ENCODE peak calls at places on chromosomes 5 and 9, in four cellular contexts. T is GM13976, Q is testis, S is tibial artery. E is an unnamed sample.

GRCh38 chr5:154485850-154486426 is 7.9 kb upstream of the HAND1 start:
- DNase-seq in S (no peak), T (no peak), Q (no peak), E (no peak)

GRCh38 chr9:91849694-91850093 is 100.3 kb downstream of the ROR2 start:
- DNase-seq in T (no peak), Q (no peak), S (no peak), E (no peak)

GRCh38 chr5:37121465-37121864 is 127.7 kb downstream of the CPLANE1 start:
- DNase-seq in S (no peak), T (no peak), Q (no peak), E (no peak)

GRCh38 chr5:154534457-154535050 is 56.5 kb upstream of the HAND1 start:
- DNase-seq in S (no peak), Q (no peak), T (no peak), E (no peak)

GRCh38 chr9:95110956-95111525 is 206.5 kb downstream of the FANCC start:
- DNase-seq in S (no peak), T (no peak), Q (no peak), E (no peak)

GRCh38 chr9:71816782-71817549 is 48.7 kb upstream of the CEMIP2 start:
- DNase-seq in T (no peak), S (no peak), Q (no peak), E (no peak)

GRCh38 chr5:61659221-61659696 is 327.2 kb downstream of the ZSWIM6 start:
- DNase-seq in T (no peak), S (no peak), Q (no peak), E (no peak)

GRCh38 chr5:92371171-92371888 is 988.2 kb upstream of the ARRDC3 start:
- DNase-seq in Q (no peak), T (no peak), S (no peak), E (no peak)

GRCh38 chr5:763397-763796 is 21.1 kb downstream of the ZDHHC11B start:
- DNase-seq in T (peak), S (no peak), Q (no peak), E (peak)

GRCh38 chr5:24272735-24273134 is 372.0 kb downstream of the CDH10 start:
- DNase-seq in S (no peak), Q (no peak), T (no peak), E (no peak)

GRCh38 chr5:138352722-138353549 is 451 bp downstream of the KDM3B start:
- DNase-seq in Q (peak), T (peak), S (peak), E (peak)

GRCh38 chr9:116355153-116355827 is 201.7 kb downstream of the PAPPA start:
- DNase-seq in Q (peak), S (no peak), T (no peak), E (no peak)

GRCh38 chr9:5185220-5185840 is at the start of gene INSL6:
- DNase-seq in T (no peak), Q (peak), S (no peak), E (no peak)

GRCh38 chr5:141914154-141914743 is 9.4 kb upstream of the DELE1 start:
- DNase-seq in Q (peak), S (peak), T (peak), E (peak)

GRCh38 chr5:57042524-57042931 is 90.6 kb upstream of the MIER3 start:
- DNase-seq in Q (no peak), S (no peak), T (no peak), E (no peak)

GRCh38 chr9:93098236-93098946 is 2.4 kb downstream of the CARD19 start:
- DNase-seq in Q (peak), S (peak), T (no peak), E (no peak)

GRCh38 chr9:23746317-23746716 is 79.7 kb downstream of the ELAVL2 start:
- DNase-seq in Q (no peak), T (no peak), S (no peak), E (no peak)

GRCh38 chr5:8864053-8864452 is 681.8 kb downstream of the SEMA5A start:
- DNase-seq in T (no peak), Q (no peak), S (no peak), E (no peak)

GRCh38 chr5:169097374-169097831 is 203.5 kb downstream of the SLIT3 start:
- DNase-seq in Q (no peak), T (no peak), S (peak), E (no peak)

GRCh38 chr9:17402309-17402708 is 176.6 kb upstream of the SH3GL2 start:
- DNase-seq in Q (no peak), S (no peak), T (no peak), E (no peak)

GRCh38 chr5:157479166-157479565 is 19.2 kb downstream of the NIPAL4 start:
- DNase-seq in S (no peak), T (no peak), Q (no peak), E (no peak)

GRCh38 chr5:148384389-148384756 is 615 bp downstream of the FBXO38 start:
- DNase-seq in T (no peak), Q (no peak), S (no peak), E (peak)

GRCh38 chr5:147831465-147831864 is at the start of gene SPINK1:
- DNase-seq in S (no peak), T (no peak), Q (no peak), E (no peak)

GRCh38 chr5:111748304-111748763 is 8.7 kb downstream of the NREP start:
- DNase-seq in T (no peak), S (no peak), Q (no peak), E (no peak)

GRCh38 chr5:173211284-173211683 is 23.7 kb downstream of the NKX2-5 start:
- DNase-seq in S (no peak), Q (no peak), T (no peak), E (no peak)

GRCh38 chr5:36607114-36607561 is 732 bp downstream of the SLC1A3 start:
- DNase-seq in S (no peak), Q (peak), T (no peak), E (no peak)

GRCh38 chr9:34637356-34638137 is at the start of gene SIGMAR1:
- DNase-seq in Q (peak), S (peak), T (peak), E (peak)

GRCh38 chr5:110956280-110956912 is 115.1 kb upstream of the TSLP start:
- DNase-seq in Q (no peak), T (no peak), S (no peak), E (no peak)

GRCh38 chr5:9439651-9440292 is 106.1 kb downstream of the SEMA5A start:
- DNase-seq in Q (no peak), T (no peak), S (no peak), E (no peak)

GRCh38 chr5:3862906-3863305 is 267.3 kb downstream of the IRX1 start:
- DNase-seq in S (no peak), T (no peak), Q (no peak), E (no peak)

GRCh38 chr5:3854069-3854741 is 258.6 kb downstream of the IRX1 start:
- DNase-seq in T (no peak), S (no peak), Q (peak), E (no peak)

GRCh38 chr5:3856036-3856435 is 260.4 kb downstream of the IRX1 start:
- DNase-seq in S (no peak), T (no peak), Q (no peak), E (no peak)

GRCh38 chr5:3853366-3853765 is 257.7 kb downstream of the IRX1 start:
- DNase-seq in T (no peak), S (no peak), Q (no peak), E (no peak)

GRCh38 chr5:3858524-3858923 is 262.9 kb downstream of the IRX1 start:
- DNase-seq in S (no peak), T (no peak), Q (no peak), E (no peak)
- TF ChIP-seq CTCF in S (no peak), T (no peak), Q (no peak), E (no peak)

GRCh38 chr9:134167530-134167931 is 3.2 kb upstream of the RNU6ATAC start:
- DNase-seq in T (no peak), S (no peak), Q (no peak), E (no peak)

GRCh38 chr9:134170525-134171315 is 6.4 kb upstream of the RNU6ATAC start:
- DNase-seq in Q (no peak), S (no peak), T (no peak), E (no peak)

GRCh38 chr9:134169166-134169565 is 4.8 kb upstream of the RNU6ATAC start:
- DNase-seq in Q (no peak), T (no peak), S (no peak), E (no peak)

GRCh38 chr9:134169724-134170401 is 5.5 kb upstream of the RNU6ATAC start:
- DNase-seq in S (no peak), Q (no peak), T (no peak), E (no peak)

GRCh38 chr9:134168731-134169130 is 4.4 kb upstream of the RNU6ATAC start:
- DNase-seq in Q (no peak), T (no peak), S (no peak), E (no peak)
- TF ChIP-seq CTCF in Q (no peak), T (no peak), S (no peak), E (no peak)

DNA sequence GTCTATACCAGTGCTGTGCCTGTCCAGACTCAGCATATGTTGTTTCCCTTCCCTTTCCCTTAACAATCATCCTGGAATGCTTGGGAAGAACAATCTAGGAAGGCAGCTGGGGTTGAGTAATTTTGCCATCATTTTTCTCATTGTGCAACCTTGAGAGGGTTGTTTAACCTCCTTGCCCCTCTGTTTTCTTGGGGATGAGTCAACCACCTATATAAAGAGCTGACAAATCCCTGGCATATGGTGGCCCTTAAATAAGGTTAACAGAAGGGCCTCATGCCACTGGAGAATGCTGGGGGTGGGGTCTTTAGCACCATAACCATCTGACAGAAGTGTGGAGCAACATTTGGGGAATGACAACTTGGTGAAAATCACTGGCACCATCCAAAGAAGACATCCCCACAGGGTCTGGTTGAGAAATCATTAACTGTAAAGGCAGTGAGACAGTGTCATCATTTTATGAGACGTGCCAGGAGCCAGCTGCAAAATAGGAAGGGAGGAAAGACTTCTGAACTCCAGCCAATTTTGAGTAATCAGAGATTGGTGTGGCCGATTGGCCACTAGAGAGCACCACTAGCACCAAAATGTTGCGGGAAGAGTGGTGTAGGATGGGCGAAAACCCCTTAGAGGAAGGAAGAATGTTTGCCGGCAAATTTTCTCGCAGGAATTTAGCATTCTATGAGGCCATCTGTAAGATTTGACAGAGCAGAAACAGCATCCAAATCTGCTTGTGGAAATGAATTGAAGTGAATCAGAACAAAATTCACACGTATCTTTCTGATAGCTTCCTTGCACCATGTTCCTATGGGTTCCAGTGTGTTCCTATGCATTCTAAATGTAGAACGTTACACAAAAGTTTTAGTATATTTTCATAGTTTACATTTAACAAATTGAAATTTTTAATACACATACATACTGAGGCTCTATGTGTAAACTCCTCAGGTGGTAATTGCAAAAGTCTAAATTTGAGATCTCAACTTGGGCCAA is 113.8 kb downstream of the MSX2 start:
- DNase-seq in T (no peak), S (peak), Q (no peak), E (no peak)
- TF ChIP-seq CTCF in T (no peak), S (no peak), Q (no peak), E (no peak)

GRCh38 chr5:109689740-109690455 is at the start of gene MAN2A1:
- DNase-seq in T (peak), Q (peak), S (peak), E (peak)
- TF ChIP-seq CTCF in T (no peak), Q (no peak), S (no peak), E (no peak)

DNA sequence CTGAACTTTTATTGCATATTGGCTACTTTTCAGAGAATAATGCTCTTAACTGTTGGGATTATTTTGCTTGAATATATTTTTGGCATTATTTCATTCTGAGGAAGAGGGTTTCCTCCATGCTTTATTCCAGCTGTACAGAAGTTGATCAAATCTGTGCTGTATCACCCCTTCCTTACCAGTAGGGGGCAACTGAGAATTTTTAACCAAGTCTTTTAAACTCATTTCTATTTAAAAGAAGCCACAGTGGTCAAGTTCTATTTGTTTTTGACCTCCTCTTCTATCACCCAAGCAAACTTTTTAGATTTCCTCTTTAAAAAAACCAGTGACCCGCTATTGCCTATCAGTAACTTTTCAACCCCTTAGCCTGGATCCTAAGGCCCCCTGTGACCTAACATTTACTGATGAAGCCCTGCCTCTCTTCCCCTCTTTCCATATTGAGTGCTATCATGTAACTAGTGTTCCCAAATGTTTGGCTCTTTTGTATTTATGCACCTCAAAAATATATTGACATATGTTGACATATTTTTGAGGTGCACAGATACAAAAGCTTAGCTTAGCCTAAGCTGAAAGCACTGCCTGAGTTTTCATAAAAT is 80.6 kb downstream of the FBXO4 start:
- DNase-seq in T (peak), S (no peak), Q (no peak), E (peak)
- TF ChIP-seq CTCF in T (peak), S (peak), Q (peak), E (peak)